ENCODE peak calls at places on chromosomes 6 and 20, in ten cellular contexts. K is cardiac muscle cell, W is IMR-90, V is spleen, E is suprapubic skin, H is stomach, O is OCI-LY7, S is endodermal cell, B is pancreas, X is fibroblast of lung. Z is an unnamed sample.
A peak's percentile ranks its signal among the peaks of the same experiment; 100 is the strongest.

GRCh38 chr6:36116943-36117342 is 13.4 kb upstream of the MAPK13 start:
- DNase-seq in K (no peak), W (no peak), V (no peak), E (no peak), H (no peak), O (no peak), S (no peak), B (no peak), X (no peak), Z (no peak)

GRCh38 chr6:169445661-169446581 is 192.3 kb upstream of the THBS2 start:
- DNase-seq in K (no peak), W (no peak), V (no peak), E (no peak), H (peak; percentile 56), O (no peak), S (peak; percentile 53), B (no peak), X (no peak), Z (no peak)

GRCh38 chr20:3876676-3877075 is 12.5 kb upstream of the PANK2 start:
- DNase-seq in K (no peak), W (peak; percentile 27), V (no peak), E (no peak), H (no peak), O (no peak), S (no peak), B (no peak), X (peak; percentile 29), Z (no peak)

GRCh38 chr20:21102691-21103311 is 3.4 kb downstream of the LINC00237 start:
- DNase-seq in K (peak; percentile 31), W (peak; percentile 1), V (peak; percentile 84), E (no peak), H (peak; percentile 49), O (peak; percentile 37), S (peak; percentile 87), B (peak; percentile 48), X (no peak), Z (no peak)

GRCh38 chr20:56722042-56722441 is 92.9 kb downstream of the TFAP2C start:
- DNase-seq in K (no peak), W (no peak), V (no peak), E (no peak), H (no peak), O (peak; percentile 91), S (no peak), B (no peak), X (no peak), Z (no peak)

GRCh38 chr20:235891-236290 is 8.8 kb downstream of the DEFB129 start:
- DNase-seq in K (peak; percentile 19), W (no peak), V (no peak), E (no peak), H (no peak), O (no peak), S (no peak), B (no peak), X (peak; percentile 23), Z (no peak)

GRCh38 chr6:90493332-90493731 is 93.5 kb downstream of the MAP3K7 start:
- DNase-seq in K (peak; percentile 68), W (peak; percentile 54), V (no peak), E (no peak), H (no peak), O (no peak), S (no peak), B (no peak), X (peak; percentile 18), Z (no peak)

GRCh38 chr6:3739311-3739897 is 12.1 kb downstream of the PXDC1 start:
- DNase-seq in K (no peak), W (no peak), V (no peak), E (peak; percentile 54), H (no peak), O (no peak), S (peak; percentile 33), B (no peak), X (no peak), Z (peak; percentile 54)

GRCh38 chr6:164098857-164099534 is 684.5 kb downstream of the QKI start:
- DNase-seq in K (peak; percentile 85), W (no peak), V (no peak), E (no peak), H (peak; percentile 33), O (no peak), S (peak; percentile 59), B (peak; percentile 53), X (peak; percentile 52), Z (no peak)

GRCh38 chr20:23135449-23136447 is 49.6 kb upstream of the CD93 start:
- DNase-seq in K (no peak), W (no peak), V (no peak), E (peak; percentile 57), H (no peak), O (no peak), S (no peak), B (no peak), X (no peak), Z (no peak)

GRCh38 chr6:36853325-36853724 is 14.1 kb upstream of the CPNE5 start:
- DNase-seq in K (peak; percentile 94), W (peak; percentile 90), V (no peak), E (no peak), H (no peak), O (no peak), S (peak; percentile 31), B (no peak), X (peak; percentile 93), Z (no peak)

GRCh38 chr6:162554531-162554930 is 173.0 kb downstream of the PRKN start:
- DNase-seq in K (no peak), W (no peak), V (no peak), E (no peak), H (no peak), O (no peak), S (no peak), B (no peak), X (no peak), Z (no peak)

GRCh38 chr6:52389264-52389625 is 27.3 kb downstream of the PAQR8 start:
- DNase-seq in K (peak; percentile 27), W (peak; percentile 11), V (no peak), E (no peak), H (no peak), O (no peak), S (no peak), B (no peak), X (no peak), Z (no peak)

GRCh38 chr20:50347568-50347981 is 156.9 kb downstream of the CEBPB start:
- DNase-seq in K (no peak), W (no peak), V (peak; percentile 66), E (no peak), H (no peak), O (no peak), S (peak; percentile 29), B (no peak), X (no peak), Z (no peak)

GRCh38 chr20:50344232-50345071 is 153.8 kb downstream of the CEBPB start:
- DNase-seq in K (no peak), W (no peak), V (no peak), E (no peak), H (no peak), O (peak; percentile 8), S (peak; percentile 75), B (no peak), X (no peak), Z (no peak)

GRCh38 chr20:50345712-50346371 is 155.2 kb downstream of the CEBPB start:
- DNase-seq in K (no peak), W (no peak), V (peak; percentile 44), E (no peak), H (no peak), O (no peak), S (peak; percentile 31), B (no peak), X (no peak), Z (no peak)

GRCh38 chr20:50348118-50348517 is 157.5 kb downstream of the CEBPB start:
- DNase-seq in K (peak; percentile 90), W (no peak), V (peak; percentile 85), E (no peak), H (no peak), O (no peak), S (peak; percentile 43), B (no peak), X (no peak), Z (no peak)

GRCh38 chr20:50346372-50347347 is 156.0 kb downstream of the CEBPB start:
- DNase-seq in K (peak; percentile 94), W (peak; percentile 92), V (peak; percentile 88), E (peak; percentile 94), H (peak; percentile 84), O (no peak), S (peak; percentile 47), B (peak; percentile 65), X (peak; percentile 94), Z (peak; percentile 82)
- H3K27ac ChIP-seq in K (no peak overlapping the region), W (peak overlapping the region; percentile 21), V (peak overlapping the region; percentile 63), E (peak overlapping the region; percentile 80), H (peak overlapping the region; percentile 61), O (no peak overlapping the region), S (no peak overlapping the region), B (peak overlapping the region; percentile 50), X (peak overlapping the region; percentile 17), Z (peak overlapping the region; percentile 82)

GRCh38 chr6:87407896-87408720 is at the start of gene CFAP206:
- DNase-seq in K (peak; percentile 92), W (peak; percentile 80), V (peak; percentile 92), E (peak; percentile 83), H (peak; percentile 84), O (peak; percentile 90), S (peak; percentile 93), B (peak; percentile 85), X (peak; percentile 84), Z (peak; percentile 83)
- TF ChIP-seq CTCF in K (peak; percentile 22), W (no peak), V (no peak), E (no peak), H (no peak), O (peak; percentile 36), S (peak; percentile 44), B (no peak), X (peak; percentile 12), Z (no peak)

GRCh38 chr6:111602481-111603404 is 2.9 kb downstream of the TRAF3IP2 start:
- DNase-seq in K (peak; percentile 61), W (peak; percentile 85), V (no peak), E (peak; percentile 38), H (no peak), O (no peak), S (no peak), B (no peak), X (peak; percentile 93), Z (no peak)
- H3K4me1 ChIP-seq in K (peaks cover 51% of the 10 kb centered on the region), W (peaks cover 35% of the 10 kb centered on the region), V (peaks cover 34% of the 10 kb centered on the region), E (peaks cover 72% of the 10 kb centered on the region), H (peaks cover 83% of the 10 kb centered on the region), O (peaks cover 30% of the 10 kb centered on the region), S (peaks cover 9% of the 10 kb centered on the region), B (peaks cover 22% of the 10 kb centered on the region), X (peaks cover 46% of the 10 kb centered on the region), Z (peaks cover 53% of the 10 kb centered on the region)

GRCh38 chr20:50724112-50724724 is 7.2 kb upstream of the PARD6B start:
- DNase-seq in K (no peak), W (no peak), V (no peak), E (peak; percentile 48), H (no peak), O (no peak), S (no peak), B (no peak), X (no peak), Z (no peak)

GRCh38 chr20:50724851-50725721 is 6.3 kb upstream of the PARD6B start:
- DNase-seq in K (peak; percentile 97), W (peak; percentile 96), V (peak; percentile 74), E (peak; percentile 85), H (peak; percentile 41), O (no peak), S (peak; percentile 75), B (no peak), X (peak; percentile 84), Z (peak; percentile 18)

GRCh38 chr20:50726955-50727791 is 4.2 kb upstream of the PARD6B start:
- DNase-seq in K (no peak), W (no peak), V (no peak), E (no peak), H (no peak), O (no peak), S (peak; percentile 10), B (no peak), X (no peak), Z (peak; percentile 5)

GRCh38 chr20:50723672-50724071 is 7.7 kb upstream of the PARD6B start:
- DNase-seq in K (no peak), W (no peak), V (no peak), E (peak; percentile 7), H (no peak), O (no peak), S (no peak), B (no peak), X (no peak), Z (no peak)

GRCh38 chr20:50725722-50726000 is 5.7 kb upstream of the PARD6B start:
- DNase-seq in K (no peak), W (no peak), V (no peak), E (no peak), H (no peak), O (no peak), S (no peak), B (no peak), X (no peak), Z (no peak)
- H3K27ac ChIP-seq in K (peak overlapping the region; percentile 98), W (no peak overlapping the region), V (no peak overlapping the region), E (no peak overlapping the region), H (peak overlapping the region; percentile 64), O (no peak overlapping the region), S (no peak overlapping the region), B (peak overlapping the region; percentile 86), X (no peak overlapping the region), Z (no peak overlapping the region)